ENCODE peak calls at places on chromosomes 16 and 17, in eight cellular contexts. W is effector memory CD4-positive, alpha-beta T cell; S is fibroblast of lung; G is keratinocyte; R is IMR-90; Z is tibial nerve; M is thoracic aorta; B is uterus. I is an unnamed sample. For H3K4me1, the result is how much of the 10 kb centered on the place peaks cover.

GRCh38 chr16:23516366-23517137 is 6.3 kb upstream of the GGA2 start:
- DNase-seq in G (no peak), S (no peak), R (no peak), B (no peak), Z (no peak), W (no peak), M (no peak), I (no peak)

GRCh38 chr17:3888343-3889171 is 4.3 kb downstream of the CAMKK1 start:
- DNase-seq in B (peak), M (peak), W (no peak), Z (peak), R (peak), G (peak), S (peak), I (peak)

GRCh38 chr17:17801800-17802481 is 34.8 kb downstream of the SREBF1 start:
- DNase-seq in B (no peak), S (no peak), G (no peak), R (no peak), Z (no peak), W (no peak), M (no peak), I (no peak)

GRCh38 chr17:55458977-55459376 is 37.3 kb upstream of the MMD start:
- DNase-seq in S (peak), R (peak), Z (no peak), G (peak), M (no peak), W (no peak), B (no peak), I (no peak)

GRCh38 chr16:78689031-78689430 is 589.6 kb downstream of the WWOX start:
- DNase-seq in G (no peak), W (no peak), R (peak), B (peak), Z (no peak), M (no peak), S (peak), I (no peak)

GRCh38 chr17:8243827-8244226 is 4.0 kb downstream of the CTC1 start:
- DNase-seq in S (no peak), W (peak), M (no peak), G (no peak), B (no peak), Z (no peak), R (no peak), I (no peak)

GRCh38 chr16:50099957-50100648 is 34.3 kb downstream of the HEATR3 start:
- DNase-seq in Z (no peak), R (no peak), B (no peak), S (no peak), W (no peak), G (peak), M (no peak), I (no peak)

GRCh38 chr17:6157716-6158115 is 87.5 kb downstream of the WSCD1 start:
- DNase-seq in G (no peak), R (no peak), M (no peak), S (no peak), Z (no peak), B (no peak), W (no peak), I (no peak)

GRCh38 chr17:59807892-59808509 is 84.7 kb downstream of the TUBD1 start:
- DNase-seq in W (no peak), B (no peak), S (no peak), R (no peak), G (no peak), Z (no peak), M (no peak), I (no peak)

GRCh38 chr17:35731239-35731931 is at the start of gene RASL10B:
- DNase-seq in G (no peak), M (no peak), W (no peak), S (peak), Z (peak), R (peak), B (peak), I (peak)

GRCh38 chr17:58333396-58334207 is 5.0 kb upstream of the TSPOAP1 start:
- DNase-seq in S (no peak), G (no peak), B (no peak), W (no peak), R (no peak), M (no peak), Z (no peak), I (no peak)

GRCh38 chr17:58332720-58333395 is 4.3 kb upstream of the TSPOAP1 start:
- DNase-seq in S (no peak), B (no peak), R (no peak), G (no peak), Z (no peak), W (no peak), M (no peak), I (no peak)

GRCh38 chr17:58335779-58336455 is 7.3 kb upstream of the TSPOAP1 start:
- DNase-seq in G (no peak), B (no peak), Z (no peak), S (no peak), R (no peak), M (no peak), W (peak), I (no peak)

GRCh38 chr17:58335061-58335731 is 6.6 kb upstream of the TSPOAP1 start:
- DNase-seq in S (no peak), R (no peak), G (no peak), W (no peak), Z (no peak), B (no peak), M (no peak), I (no peak)

GRCh38 chr17:58334661-58335060 is 6.1 kb upstream of the TSPOAP1 start:
- DNase-seq in Z (no peak), W (no peak), R (no peak), G (no peak), B (no peak), S (no peak), M (no peak), I (no peak)
- H3K4me1 ChIP-seq in Z (under half), W (half or more), R (under half), G (under half), B (under half), S (under half), M (under half), I (under half)

GRCh38 chr16:10805362-10805761 is 13.2 kb downstream of the TVP23A start:
- DNase-seq in G (no peak), Z (no peak), B (no peak), M (no peak), R (no peak), S (no peak), W (no peak), I (no peak)

GRCh38 chr16:10809706-10810105 is 8.9 kb downstream of the TVP23A start:
- DNase-seq in M (no peak), G (no peak), S (no peak), Z (no peak), W (no peak), R (no peak), B (no peak), I (no peak)

GRCh38 chr16:10806698-10807097 is 11.9 kb downstream of the TVP23A start:
- DNase-seq in W (no peak), B (no peak), S (no peak), M (no peak), R (no peak), Z (no peak), G (no peak), I (no peak)

GRCh38 chr16:10808218-10808617 is 10.4 kb downstream of the TVP23A start:
- DNase-seq in W (no peak), R (no peak), Z (no peak), G (no peak), B (no peak), S (no peak), M (no peak), I (no peak)

GRCh38 chr16:10808850-10809249 is 9.7 kb downstream of the TVP23A start:
- DNase-seq in M (no peak), S (no peak), B (no peak), G (no peak), R (no peak), W (no peak), Z (no peak), I (no peak)
- H3K27ac ChIP-seq in M (no peak), S (no peak), B (no peak), G (no peak), R (no peak), W (no peak), Z (no peak), I (no peak)

DNA sequence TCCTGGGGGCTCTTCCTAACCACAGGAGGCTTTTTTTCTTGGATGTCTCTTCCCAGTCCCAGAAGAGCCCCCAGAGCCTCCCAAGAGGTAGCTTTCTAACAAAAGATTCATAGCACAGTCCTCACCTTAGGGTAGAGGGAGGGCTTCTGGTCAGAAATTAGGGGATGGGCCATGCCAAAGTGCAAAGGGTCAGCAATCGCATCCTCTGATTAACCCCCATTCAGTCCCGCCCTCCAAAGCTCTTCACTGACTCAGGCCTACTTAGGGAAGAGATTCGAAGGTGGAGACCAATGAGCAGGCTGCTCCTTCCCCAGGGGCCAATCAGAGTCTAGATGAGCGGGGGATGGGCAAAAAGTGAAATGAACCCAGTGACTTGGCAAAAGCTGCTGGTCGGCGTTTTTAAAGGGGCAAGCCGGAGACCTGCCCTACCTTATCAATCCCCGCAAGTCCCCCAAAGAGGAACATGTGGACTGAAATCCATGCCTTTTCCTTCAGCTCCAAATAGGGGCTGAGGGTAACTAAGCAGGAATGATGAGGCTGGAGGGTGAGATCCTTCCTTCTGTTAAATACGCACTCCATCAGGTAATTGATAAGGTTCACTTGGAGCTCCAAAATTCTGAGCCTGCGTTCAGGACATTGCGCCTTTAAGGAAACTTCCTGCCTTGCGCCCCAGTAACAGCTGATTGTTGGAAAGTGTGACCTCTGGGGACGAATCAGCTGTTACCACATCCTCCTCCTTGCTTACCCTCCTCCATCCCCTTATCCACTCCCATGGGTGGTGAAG is 6.9 kb upstream of the TLCD2 start:
- DNase-seq in B (peak), S (peak), G (peak), M (peak), R (peak), Z (peak), W (peak), I (peak)
- H3K4me1 ChIP-seq in B (under half), S (under half), G (under half), M (under half), R (under half), Z (half or more), W (under half), I (under half)

GRCh38 chr16:75304521-75305363 is 53.3 kb upstream of the BCAR1 start:
- DNase-seq in Z (no peak), W (no peak), M (peak), S (peak), B (no peak), R (peak), G (peak), I (peak)

GRCh38 chr16:75308011-75308410 is 56.6 kb upstream of the BCAR1 start:
- DNase-seq in Z (no peak), M (no peak), S (no peak), G (no peak), R (no peak), B (no peak), W (no peak), I (no peak)

GRCh38 chr16:75306102-75306762 is 54.8 kb upstream of the BCAR1 start:
- DNase-seq in W (no peak), S (peak), Z (no peak), M (no peak), B (no peak), G (no peak), R (peak), I (no peak)

GRCh38 chr16:75307506-75307905 is 56.1 kb upstream of the BCAR1 start:
- DNase-seq in Z (no peak), R (no peak), M (no peak), W (no peak), S (no peak), G (no peak), B (no peak), I (no peak)

GRCh38 chr16:75305364-75306101 is 54.1 kb upstream of the BCAR1 start:
- DNase-seq in G (peak), S (peak), B (peak), M (peak), Z (peak), R (peak), W (no peak), I (peak)
- H3K27ac ChIP-seq in G (peak), S (peak), B (peak), M (peak), Z (peak), R (peak), W (no peak), I (peak)

DNA sequence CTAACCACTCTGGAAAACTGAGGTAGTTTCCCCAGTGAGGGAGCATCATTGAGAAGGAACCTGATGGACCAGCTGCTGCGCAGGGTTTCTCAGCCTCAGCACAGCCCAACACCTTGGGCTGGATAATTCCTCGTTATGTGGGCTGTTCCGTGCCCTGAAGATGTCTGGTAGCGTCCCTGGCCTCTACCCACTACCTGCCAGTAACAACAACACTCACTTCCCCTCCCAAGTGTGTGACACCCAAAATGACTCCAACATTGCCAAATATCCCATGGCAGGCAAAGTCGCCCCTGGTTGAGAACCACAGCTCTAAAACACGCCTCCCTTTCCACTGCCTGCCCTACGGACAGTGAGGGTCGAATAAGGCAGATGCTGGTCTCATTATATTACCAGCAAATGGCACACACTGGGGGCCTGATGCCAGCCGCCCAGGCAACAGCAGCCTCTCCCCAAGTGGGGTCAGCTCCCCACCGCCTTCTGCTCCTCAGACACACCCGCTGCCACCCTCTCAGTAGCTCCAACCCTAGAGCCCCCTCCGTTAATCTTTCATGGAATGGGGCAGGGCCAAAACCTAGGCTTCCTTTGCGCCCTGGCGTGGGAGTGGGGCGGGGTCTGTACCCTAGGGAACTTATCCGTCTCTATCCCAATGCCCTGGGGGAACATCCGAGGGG is 1.0 kb downstream of the RHBDF2 start:
- DNase-seq in M (no peak), R (no peak), B (no peak), G (no peak), W (no peak), S (no peak), Z (no peak), I (no peak)
- H3K4me1 ChIP-seq in M (under half), R (under half), B (under half), G (under half), W (under half), S (under half), Z (half or more), I (under half)

GRCh38 chr16:75319513-75320401 is 68.3 kb upstream of the BCAR1 start:
- DNase-seq in S (peak), G (no peak), Z (no peak), M (no peak), R (peak), B (no peak), W (no peak), I (no peak)
- H3K27ac ChIP-seq in S (peak), G (no peak), Z (no peak), M (peak), R (peak), B (peak), W (no peak), I (no peak)